ENCODE peak calls at places on chromosomes 11 and 22, in five cellular contexts. One of them, this sample, is unnamed.

GRCh38 chr11:88383446-88383845 is 45.9 kb upstream of the CTSC start:
- DNase-seq in mesenchymal stem cell: no peak
- DNase-seq in IMR-90: no peak
- DNase-seq in H1: no peak
- DNase-seq in neuronal stem cell: no peak
- DNase-seq in this sample: no peak

GRCh38 chr11:10784229-10785145 is 24.2 kb downstream of the EIF4G2 start:
- DNase-seq in IMR-90: peak
- DNase-seq in mesenchymal stem cell: peak
- DNase-seq in neuronal stem cell: peak
- DNase-seq in H1: no peak
- DNase-seq in this sample: peak

GRCh38 chr22:29302681-29303465 is 3.6 kb upstream of the GAS2L1 start:
- DNase-seq in H1: peak
- DNase-seq in IMR-90: no peak
- DNase-seq in mesenchymal stem cell: no peak
- DNase-seq in neuronal stem cell: no peak
- DNase-seq in this sample: peak

GRCh38 chr11:123125169-123125568 is 63.2 kb upstream of the HSPA8 start:
- DNase-seq in H1: no peak
- DNase-seq in IMR-90: no peak
- DNase-seq in mesenchymal stem cell: no peak
- DNase-seq in neuronal stem cell: no peak
- DNase-seq in this sample: no peak

GRCh38 chr22:49024775-49025440 is 802.8 kb downstream of the BRD1 start:
- DNase-seq in neuronal stem cell: no peak
- DNase-seq in IMR-90: no peak
- DNase-seq in H1: no peak
- DNase-seq in mesenchymal stem cell: no peak
- DNase-seq in this sample: no peak

GRCh38 chr11:11769782-11770181 is 72.0 kb upstream of the USP47 start:
- DNase-seq in mesenchymal stem cell: no peak
- DNase-seq in neuronal stem cell: no peak
- DNase-seq in H1: no peak
- DNase-seq in IMR-90: no peak
- DNase-seq in this sample: no peak

GRCh38 chr11:62245271-62245753 is 3.3 kb downstream of the SCGB1D2 start:
- DNase-seq in neuronal stem cell: peak
- DNase-seq in H1: peak
- DNase-seq in IMR-90: peak
- DNase-seq in mesenchymal stem cell: peak
- DNase-seq in this sample: peak

GRCh38 chr11:69352715-69353325 is 58.9 kb downstream of the MYEOV start:
- DNase-seq in neuronal stem cell: no peak
- DNase-seq in H1: peak
- DNase-seq in mesenchymal stem cell: peak
- DNase-seq in IMR-90: peak
- DNase-seq in this sample: peak

GRCh38 chr11:107840120-107840479 is 18.5 kb downstream of the SLC35F2 start:
- DNase-seq in IMR-90: no peak
- DNase-seq in H1: no peak
- DNase-seq in mesenchymal stem cell: no peak
- DNase-seq in neuronal stem cell: no peak
- DNase-seq in this sample: no peak

GRCh38 chr22:17095538-17095937 is 10.7 kb downstream of the IL17RA start:
- DNase-seq in mesenchymal stem cell: no peak
- DNase-seq in H1: no peak
- DNase-seq in IMR-90: no peak
- DNase-seq in neuronal stem cell: no peak
- DNase-seq in this sample: no peak

GRCh38 chr11:115539844-115540243 is 35.6 kb upstream of the CADM1 start:
- DNase-seq in IMR-90: no peak
- DNase-seq in mesenchymal stem cell: no peak
- DNase-seq in H1: no peak
- DNase-seq in neuronal stem cell: no peak
- DNase-seq in this sample: no peak

GRCh38 chr22:29306830-29307657 is 594 bp downstream of the GAS2L1 start:
- DNase-seq in IMR-90: peak
- DNase-seq in H1: no peak
- DNase-seq in mesenchymal stem cell: peak
- DNase-seq in neuronal stem cell: peak
- DNase-seq in this sample: peak

GRCh38 chr11:71532016-71532610 is 5.0 kb downstream of the KRTAP5-7 start:
- DNase-seq in IMR-90: no peak
- DNase-seq in neuronal stem cell: no peak
- DNase-seq in H1: peak
- DNase-seq in mesenchymal stem cell: no peak
- DNase-seq in this sample: no peak

GRCh38 chr11:13221722-13222121 is 55.9 kb upstream of the BMAL1 start:
- DNase-seq in mesenchymal stem cell: peak
- DNase-seq in H1: no peak
- DNase-seq in neuronal stem cell: no peak
- DNase-seq in IMR-90: no peak
- DNase-seq in this sample: peak

GRCh38 chr11:63671322-63672155 is at the start of gene ATL3:
- DNase-seq in IMR-90: peak
- DNase-seq in neuronal stem cell: peak
- DNase-seq in H1: peak
- DNase-seq in mesenchymal stem cell: peak
- DNase-seq in this sample: peak

GRCh38 chr11:83815736-83816135 is 529.6 kb upstream of the CCDC90B start:
- DNase-seq in mesenchymal stem cell: no peak
- DNase-seq in neuronal stem cell: no peak
- DNase-seq in IMR-90: peak
- DNase-seq in H1: no peak
- DNase-seq in this sample: no peak

GRCh38 chr11:118046051-118046963 is 30.6 kb upstream of the TMPRSS4 start:
- DNase-seq in H1: no peak
- DNase-seq in neuronal stem cell: no peak
- DNase-seq in mesenchymal stem cell: no peak
- DNase-seq in IMR-90: no peak
- DNase-seq in this sample: no peak

GRCh38 chr22:29130490-29130889 is 57.7 kb downstream of the KREMEN1 start:
- DNase-seq in mesenchymal stem cell: no peak
- DNase-seq in H1: no peak
- DNase-seq in neuronal stem cell: no peak
- DNase-seq in IMR-90: no peak
- DNase-seq in this sample: no peak

GRCh38 chr11:11798586-11799438 is 43.0 kb upstream of the USP47 start:
- DNase-seq in IMR-90: peak
- DNase-seq in mesenchymal stem cell: peak
- DNase-seq in H1: peak
- DNase-seq in neuronal stem cell: peak
- DNase-seq in this sample: peak

GRCh38 chr22:33573479-33573878 is 346.8 kb downstream of the LARGE1 start:
- DNase-seq in H1: no peak
- DNase-seq in neuronal stem cell: no peak
- DNase-seq in IMR-90: no peak
- DNase-seq in mesenchymal stem cell: no peak
- DNase-seq in this sample: no peak

GRCh38 chr11:62324738-62325556 is 12.3 kb upstream of the ASRGL1 start:
- DNase-seq in neuronal stem cell: peak
- DNase-seq in H1: peak
- DNase-seq in IMR-90: peak
- DNase-seq in mesenchymal stem cell: peak
- DNase-seq in this sample: peak

GRCh38 chr11:134393638-134394037 is 18.4 kb downstream of the B3GAT1 start:
- DNase-seq in H1: no peak
- DNase-seq in mesenchymal stem cell: no peak
- DNase-seq in IMR-90: no peak
- DNase-seq in neuronal stem cell: no peak
- DNase-seq in this sample: no peak

GRCh38 chr11:7890417-7891179 is 40.5 kb downstream of the OR10A6 start:
- DNase-seq in IMR-90: no peak
- DNase-seq in neuronal stem cell: no peak
- DNase-seq in H1: no peak
- DNase-seq in mesenchymal stem cell: no peak
- DNase-seq in this sample: peak

GRCh38 chr11:69630009-69630870 is 10.7 kb upstream of the CCND1 start:
- DNase-seq in neuronal stem cell: no peak
- DNase-seq in H1: no peak
- DNase-seq in mesenchymal stem cell: no peak
- DNase-seq in IMR-90: no peak
- DNase-seq in this sample: peak

DNA sequence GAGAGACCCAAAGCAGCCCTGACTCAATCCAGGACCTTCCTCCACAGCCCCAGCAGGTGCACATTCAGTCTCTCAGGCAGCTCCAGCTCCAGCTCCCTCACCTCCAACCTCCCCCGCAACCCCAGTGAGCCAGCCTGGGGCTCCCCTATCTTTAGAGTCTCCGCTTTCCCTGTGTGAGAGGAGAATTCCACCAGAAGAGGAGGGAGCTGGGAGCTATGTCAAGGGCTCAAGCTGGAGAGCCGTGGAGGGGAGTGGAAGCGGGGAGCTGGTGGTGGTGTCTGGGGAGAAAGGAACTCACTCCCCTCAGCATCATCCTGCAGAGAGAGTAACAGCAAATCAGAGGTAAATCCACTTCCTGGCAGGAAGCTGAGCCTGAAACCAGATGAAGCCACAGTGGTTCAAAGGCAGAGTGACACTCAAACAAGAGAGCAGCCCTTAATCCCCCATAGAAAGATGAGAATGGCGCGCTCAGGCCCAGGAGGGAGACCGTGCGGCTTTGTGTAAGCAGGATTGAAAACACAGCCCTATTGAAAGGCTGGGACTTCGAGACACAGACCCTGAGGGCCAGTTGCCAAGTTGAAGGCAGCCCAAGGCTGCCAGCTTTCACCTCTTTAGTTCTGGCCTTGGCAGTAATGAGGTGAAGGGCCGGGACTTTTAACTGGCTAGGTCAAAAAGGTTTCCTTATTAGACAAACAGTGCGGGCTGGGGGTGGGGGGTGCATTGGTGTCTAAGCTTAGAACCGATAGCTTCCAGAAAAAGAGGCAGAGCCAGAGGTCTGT is 21.4 kb upstream of the CDON start:
- DNase-seq in H1: no peak
- DNase-seq in IMR-90: no peak
- DNase-seq in mesenchymal stem cell: no peak
- DNase-seq in neuronal stem cell: peak
- DNase-seq in this sample: no peak
- H2BK120ac ChIP-seq in H1: peak
- H2BK120ac ChIP-seq in IMR-90: no peak
- H2BK120ac ChIP-seq in mesenchymal stem cell: no peak
- H2BK120ac ChIP-seq in neuronal stem cell: no peak
- H2BK120ac ChIP-seq in this sample: no peak

GRCh38 chr11:1335811-1336761 is 26.7 kb upstream of the TOLLIP start:
- DNase-seq in IMR-90: peak
- DNase-seq in H1: peak
- DNase-seq in mesenchymal stem cell: peak
- DNase-seq in neuronal stem cell: peak
- DNase-seq in this sample: peak
- H2BK15ac ChIP-seq in IMR-90: no peak
- H2BK15ac ChIP-seq in H1: no peak
- H2BK15ac ChIP-seq in mesenchymal stem cell: peak
- H2BK15ac ChIP-seq in neuronal stem cell: peak
- H2BK15ac ChIP-seq in this sample: peak

DNA sequence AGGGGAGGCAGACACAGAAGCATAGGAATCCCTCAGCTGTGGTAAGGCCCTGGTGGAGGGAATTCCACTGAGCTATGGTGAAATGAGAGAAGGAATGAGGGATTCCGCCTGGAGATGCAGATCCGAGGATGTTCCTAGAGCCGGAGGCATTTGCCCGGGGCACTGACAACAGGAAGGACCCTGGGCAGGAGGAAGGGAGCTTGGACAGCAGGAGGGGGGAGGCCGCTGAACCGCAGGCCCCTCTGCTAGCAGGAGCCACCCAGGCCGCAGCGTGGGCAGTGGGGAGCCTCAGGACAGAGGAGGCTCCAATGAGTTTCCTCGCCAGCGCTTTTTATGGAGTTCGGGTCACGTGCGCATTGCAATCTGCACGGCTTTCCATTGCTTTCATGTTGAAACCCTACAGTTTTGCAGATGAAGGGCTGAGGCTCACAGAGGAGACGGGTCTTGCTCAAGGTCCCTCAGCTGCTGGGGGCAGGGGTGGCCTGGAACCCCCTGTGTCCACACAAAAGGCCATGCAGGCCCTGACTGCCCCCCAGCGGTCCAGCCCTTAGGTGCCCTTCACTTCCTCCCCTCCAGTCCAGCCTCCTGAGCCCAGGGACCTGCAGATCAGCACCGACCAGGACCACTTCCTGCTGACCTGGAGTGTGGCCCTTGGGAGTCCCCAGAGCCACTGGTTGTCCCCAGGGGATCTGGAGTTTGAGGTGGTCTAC is 15.6 kb downstream of the CSF2RB start:
- DNase-seq in IMR-90: no peak
- DNase-seq in mesenchymal stem cell: no peak
- DNase-seq in H1: peak
- DNase-seq in neuronal stem cell: no peak
- DNase-seq in this sample: peak
- H2BK120ac ChIP-seq in IMR-90: no peak
- H2BK120ac ChIP-seq in mesenchymal stem cell: no peak
- H2BK120ac ChIP-seq in H1: no peak
- H2BK120ac ChIP-seq in neuronal stem cell: no peak
- H2BK120ac ChIP-seq in this sample: no peak

GRCh38 chr11:279040-279965 is 1.1 kb downstream of the NLRP6 start:
- DNase-seq in IMR-90: no peak
- DNase-seq in mesenchymal stem cell: no peak
- DNase-seq in H1: no peak
- DNase-seq in neuronal stem cell: no peak
- DNase-seq in this sample: no peak

GRCh38 chr11:282171-282570 is 4.0 kb downstream of the NLRP6 start:
- DNase-seq in mesenchymal stem cell: no peak
- DNase-seq in H1: peak
- DNase-seq in IMR-90: no peak
- DNase-seq in neuronal stem cell: no peak
- DNase-seq in this sample: no peak

GRCh38 chr11:279966-280761 is 2.0 kb downstream of the NLRP6 start:
- DNase-seq in mesenchymal stem cell: no peak
- DNase-seq in H1: peak
- DNase-seq in IMR-90: peak
- DNase-seq in neuronal stem cell: no peak
- DNase-seq in this sample: no peak

GRCh38 chr11:281486-282161 is 3.4 kb downstream of the NLRP6 start:
- DNase-seq in neuronal stem cell: no peak
- DNase-seq in H1: peak
- DNase-seq in IMR-90: no peak
- DNase-seq in mesenchymal stem cell: no peak
- DNase-seq in this sample: no peak

DNA sequence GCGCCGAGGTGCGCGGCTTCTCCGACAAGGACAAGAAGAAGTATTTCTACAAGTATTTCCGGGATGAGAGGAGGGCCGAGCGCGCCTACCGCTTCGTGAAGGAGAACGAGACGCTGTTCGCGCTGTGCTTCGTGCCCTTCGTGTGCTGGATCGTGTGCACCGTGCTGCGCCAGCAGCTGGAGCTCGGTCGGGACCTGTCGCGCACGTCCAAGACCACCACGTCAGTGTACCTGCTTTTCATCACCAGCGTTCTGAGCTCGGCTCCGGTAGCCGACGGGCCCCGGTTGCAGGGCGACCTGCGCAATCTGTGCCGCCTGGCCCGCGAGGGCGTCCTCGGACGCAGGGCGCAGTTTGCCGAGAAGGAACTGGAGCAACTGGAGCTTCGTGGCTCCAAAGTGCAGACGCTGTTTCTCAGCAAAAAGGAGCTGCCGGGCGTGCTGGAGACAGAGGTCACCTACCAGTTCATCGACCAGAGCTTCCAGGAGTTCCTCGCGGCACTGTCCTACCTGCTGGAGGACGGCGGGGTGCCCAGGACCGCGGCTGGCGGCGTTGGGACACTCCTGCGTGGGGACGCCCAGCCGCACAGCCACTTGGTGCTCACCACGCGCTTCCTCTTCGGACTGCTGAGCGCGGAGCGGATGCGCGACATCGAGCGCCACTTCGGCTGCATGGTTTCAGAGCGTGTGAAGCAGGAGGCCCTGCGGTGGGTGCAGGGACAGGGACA is 2.7 kb downstream of the NLRP6 start:
- DNase-seq in neuronal stem cell: no peak
- DNase-seq in IMR-90: no peak
- DNase-seq in mesenchymal stem cell: no peak
- DNase-seq in H1: peak
- DNase-seq in this sample: no peak
- H2BK15ac ChIP-seq in neuronal stem cell: no peak
- H2BK15ac ChIP-seq in IMR-90: no peak
- H2BK15ac ChIP-seq in mesenchymal stem cell: no peak
- H2BK15ac ChIP-seq in H1: peak
- H2BK15ac ChIP-seq in this sample: no peak

This sample was measured in mesendoderm.